ENCODE peak calls at places on chromosomes 4 and X, in four cellular contexts. L is heart right ventricle, I is tibial artery, Z is ELR. T is an unnamed sample.
A peak's percentile ranks its signal among the peaks of the same experiment; 100 is the strongest.

GRCh38 chr4:2367626-2368025 is 50.8 kb downstream of the ZFYVE28 start:
- DNase-seq in I (no peak), L (no peak), Z (no peak), T (no peak)

GRCh38 chrX:152989292-152989658 is 4.6 kb downstream of the PNMA5 start:
- DNase-seq in I (no peak), L (no peak), Z (no peak), T (peak; percentile 3)

GRCh38 chr4:173735055-173735454 is 205.0 kb upstream of the HAND2 start:
- DNase-seq in I (no peak), Z (no peak), L (no peak), T (no peak)

GRCh38 chr4:73335717-73336116 is 68.4 kb upstream of the ALB start:
- DNase-seq in L (no peak), Z (no peak), I (no peak), T (no peak)

GRCh38 chrX:49269768-49270248 is at the start of gene PPP1R3F:
- DNase-seq in Z (no peak), L (no peak), I (no peak), T (no peak)

GRCh38 chr4:182111586-182111985 is 131.6 kb upstream of the TENM3 start:
- DNase-seq in I (no peak), Z (no peak), L (no peak), T (no peak)

GRCh38 chrX:101252634-101253033 is 33.0 kb downstream of the DRP2 start:
- DNase-seq in Z (no peak), L (no peak), I (no peak), T (no peak)

GRCh38 chr4:151658959-151659593 is 101.7 kb downstream of the GATB start:
- DNase-seq in Z (peak; percentile 52), I (no peak), L (no peak), T (peak; percentile 75)

GRCh38 chr4:109588176-109588575 is 28.1 kb downstream of the MCUB start:
- DNase-seq in L (no peak), I (no peak), Z (peak; percentile 4), T (peak; percentile 21)

GRCh38 chrX:77342028-77342427 is 105.2 kb upstream of the FGF16 start:
- DNase-seq in L (no peak), I (no peak), Z (no peak), T (no peak)

GRCh38 chr4:146643812-146644401 is 5.2 kb downstream of the POU4F2 start:
- DNase-seq in Z (peak; percentile 46), I (no peak), L (no peak), T (peak; percentile 53)

GRCh38 chr4:89266128-89266527 is 41.5 kb downstream of the GPRIN3 start:
- DNase-seq in Z (no peak), L (peak; percentile 25), I (no peak), T (peak; percentile 42)

GRCh38 chrX:108396188-108396885 is 41.9 kb downstream of the COL4A6 start:
- DNase-seq in Z (peak; percentile 78), I (no peak), L (no peak), T (peak; percentile 54)

GRCh38 chrX:30971761-30972603 is 82.9 kb upstream of the TAB3 start:
- DNase-seq in L (no peak), I (no peak), Z (peak; percentile 45), T (peak; percentile 46)

GRCh38 chrX:121221321-121221977 is 174.0 kb downstream of the GLUD2 start:
- DNase-seq in I (no peak), Z (no peak), L (no peak), T (no peak)

GRCh38 chr4:113591982-113592381 is 169.6 kb downstream of the CAMK2D start:
- DNase-seq in I (no peak), L (no peak), Z (no peak), T (no peak)

GRCh38 chr4:109294006-109294405 is 8.5 kb downstream of the COL25A1 start:
- DNase-seq in L (no peak), I (no peak), Z (peak; percentile 39), T (peak; percentile 17)

GRCh38 chr4:159220353-159220752 is 117.5 kb downstream of the RAPGEF2 start:
- DNase-seq in Z (no peak), I (no peak), L (no peak), T (no peak)

GRCh38 chr4:125323547-125324100 is 8.9 kb downstream of the FAT4 start:
- DNase-seq in I (no peak), Z (peak; percentile 78), L (no peak), T (peak; percentile 77)

GRCh38 chrX:104284407-104285000 is 29.8 kb upstream of the ESX1 start:
- DNase-seq in L (no peak), I (no peak), Z (no peak), T (no peak)

GRCh38 chrX:20224814-20225487 is 41.8 kb downstream of the RPS6KA3 start:
- DNase-seq in I (no peak), Z (peak; percentile 54), L (no peak), T (peak; percentile 5)

GRCh38 chrX:39431893-39432292 is 630.6 kb downstream of the MID1IP1 start:
- DNase-seq in L (no peak), I (no peak), Z (no peak), T (no peak)

GRCh38 chr4:156972370-156972980 is 876 bp upstream of the PDGFC start:
- DNase-seq in L (no peak), Z (no peak), I (no peak), T (no peak)

GRCh38 chr4:56215901-56216300 is 171.4 kb downstream of the AASDH start:
- DNase-seq in L (no peak), I (no peak), Z (peak; percentile 57), T (peak; percentile 79)

GRCh38 chr4:24655971-24656370 is 71.6 kb upstream of the DHX15 start:
- DNase-seq in I (no peak), L (no peak), Z (no peak), T (no peak)

GRCh38 chr4:142485452-142485851 is 360.6 kb downstream of the INPP4B start:
- DNase-seq in L (no peak), Z (no peak), I (no peak), T (no peak)

GRCh38 chr4:41142946-41143720 is 71.2 kb downstream of the APBB2 start:
- DNase-seq in I (peak; percentile 79), L (peak; percentile 29), Z (peak; percentile 85), T (peak; percentile 73)

GRCh38 chrX:26783512-26784225 is 567.7 kb downstream of the MAGEB5 start:
- DNase-seq in L (no peak), I (no peak), Z (peak; percentile 2), T (peak; percentile 88)

GRCh38 chr4:56622176-56622575 is 58.9 kb downstream of the HOPX start:
- DNase-seq in L (no peak), I (no peak), Z (no peak), T (no peak)

GRCh38 chr4:7199129-7199725 is 6.9 kb downstream of the SORCS2 start:
- DNase-seq in L (no peak), Z (no peak), I (peak; percentile 9), T (no peak)

GRCh38 chr4:7970031-7970946 is 30.6 kb upstream of the AFAP1 start:
- DNase-seq in L (no peak), I (no peak), Z (peak; percentile 80), T (peak; percentile 60)

GRCh38 chrX:53547668-53548067 is 113.5 kb upstream of the HSD17B10 start:
- DNase-seq in Z (no peak), L (no peak), I (no peak), T (no peak)

T was measured in dermis blood vessel endothelial cell.